ENCODE peak calls at places on chromosome 10, in four cellular contexts. C is HCT116, P is H1, K is kidney. H is an unnamed sample.

GRCh38 chr10:88565072-88565471 is 18.0 kb downstream of the RNLS start:
- DNase-seq in K (no peak), P (no peak), C (peak; percentile 12), H (peak; percentile 51)

GRCh38 chr10:1608408-1609037 is 128.8 kb downstream of the ADARB2 start:
- DNase-seq in C (no peak), K (no peak), P (peak; percentile 15), H (no peak)

GRCh38 chr10:24247841-24248240 is 38.9 kb downstream of the KIAA1217 start:
- DNase-seq in P (no peak), K (no peak), C (no peak), H (no peak)

GRCh38 chr10:95394161-95394880 is 103.5 kb upstream of the PDLIM1 start:
- DNase-seq in C (peak; percentile 73), K (no peak), P (no peak), H (no peak)

GRCh38 chr10:47253651-47254375 is 46.2 kb upstream of the GDF10 start:
- DNase-seq in K (no peak), P (no peak), C (no peak), H (no peak)

GRCh38 chr10:133142523-133143199 is 17.4 kb upstream of the KNDC1 start:
- DNase-seq in P (no peak), K (peak; percentile 53), C (no peak), H (no peak)

GRCh38 chr10:58431903-58432302 is 46.7 kb downstream of the TFAM start:
- DNase-seq in C (no peak), P (no peak), K (no peak), H (no peak)

GRCh38 chr10:24965051-24965450 is 12.6 kb upstream of the PRTFDC1 start:
- DNase-seq in P (no peak), K (no peak), C (no peak), H (no peak)

GRCh38 chr10:132974886-132975881 is 32.8 kb upstream of the CFAP46 start:
- DNase-seq in P (no peak), K (no peak), C (no peak), H (no peak)

GRCh38 chr10:97570146-97570788 is 2.3 kb upstream of the ANKRD2 start:
- DNase-seq in P (no peak), C (no peak), K (no peak), H (no peak)

GRCh38 chr10:88108115-88108610 is 244.7 kb downstream of the PTEN start:
- DNase-seq in K (no peak), P (no peak), C (peak; percentile 21), H (peak; percentile 96)

GRCh38 chr10:61882621-61883375 is 18.7 kb upstream of the ARID5B start:
- DNase-seq in C (no peak), P (no peak), K (no peak), H (no peak)

GRCh38 chr10:124628676-124629021 is 115.5 kb downstream of the FAM53B start:
- DNase-seq in P (no peak), K (no peak), C (no peak), H (no peak)

GRCh38 chr10:102113956-102114857 is 6.0 kb downstream of the LDB1 start:
- DNase-seq in P (no peak), C (no peak), K (peak; percentile 78), H (peak; percentile 40)

GRCh38 chr10:127243490-127244272 is 47.3 kb upstream of the INSYN2A start:
- DNase-seq in K (no peak), C (peak; percentile 39), P (peak; percentile 33), H (peak; percentile 76)

GRCh38 chr10:25384618-25385017 is 209.8 kb downstream of the GPR158 start:
- DNase-seq in C (no peak), P (no peak), K (no peak), H (no peak)

GRCh38 chr10:96377816-96378294 is 19.1 kb upstream of the OPALIN start:
- DNase-seq in C (no peak), P (no peak), K (no peak), H (no peak)

GRCh38 chr10:102927311-102928010 is 9.4 kb downstream of the CNNM2 start:
- DNase-seq in P (no peak), K (no peak), C (no peak), H (no peak)

GRCh38 chr10:106175760-106176377 is 988.6 kb downstream of the SORCS1 start:
- DNase-seq in P (no peak), C (no peak), K (no peak), H (peak; percentile 68)

GRCh38 chr10:61271127-61271780 is 181.9 kb downstream of the TMEM26 start:
- DNase-seq in C (no peak), K (no peak), P (no peak), H (no peak)

GRCh38 chr10:63798599-63799498 is 277.6 kb downstream of the REEP3 start:
- DNase-seq in K (peak; percentile 79), C (no peak), P (no peak), H (no peak)

GRCh38 chr10:103559776-103560175 is 66.3 kb downstream of the NEURL1 start:
- DNase-seq in C (no peak), P (no peak), K (no peak), H (no peak)

GRCh38 chr10:22023508-22023907 is 20.0 kb upstream of the DNAJC1 start:
- DNase-seq in K (no peak), P (no peak), C (no peak), H (no peak)

GRCh38 chr10:11713186-11713743 is 28.9 kb upstream of the ECHDC3 start:
- DNase-seq in P (no peak), C (no peak), K (no peak), H (no peak)

GRCh38 chr10:118927317-118927716 is 102.2 kb upstream of the NANOS1 start:
- DNase-seq in P (no peak), C (no peak), K (no peak), H (no peak)

GRCh38 chr10:57507788-57508187 is 759.9 kb downstream of the IPMK start:
- DNase-seq in C (no peak), K (peak; percentile 61), P (no peak), H (no peak)

GRCh38 chr10:131901181-131901829 is 497 bp downstream of the PPP2R2D start:
- DNase-seq in K (peak; percentile 89), C (no peak), P (no peak), H (peak; percentile 81)

GRCh38 chr10:1650542-1651279 is 86.6 kb downstream of the ADARB2 start:
- DNase-seq in P (no peak), K (no peak), C (no peak), H (no peak)

GRCh38 chr10:9550810-9551209 is 1466.9 kb upstream of the CELF2 start:
- DNase-seq in P (no peak), K (no peak), C (no peak), H (no peak)

GRCh38 chr10:54728511-54728910 is 72.5 kb downstream of the PCDH15 start:
- DNase-seq in K (no peak), C (no peak), P (no peak), H (no peak)

DNA sequence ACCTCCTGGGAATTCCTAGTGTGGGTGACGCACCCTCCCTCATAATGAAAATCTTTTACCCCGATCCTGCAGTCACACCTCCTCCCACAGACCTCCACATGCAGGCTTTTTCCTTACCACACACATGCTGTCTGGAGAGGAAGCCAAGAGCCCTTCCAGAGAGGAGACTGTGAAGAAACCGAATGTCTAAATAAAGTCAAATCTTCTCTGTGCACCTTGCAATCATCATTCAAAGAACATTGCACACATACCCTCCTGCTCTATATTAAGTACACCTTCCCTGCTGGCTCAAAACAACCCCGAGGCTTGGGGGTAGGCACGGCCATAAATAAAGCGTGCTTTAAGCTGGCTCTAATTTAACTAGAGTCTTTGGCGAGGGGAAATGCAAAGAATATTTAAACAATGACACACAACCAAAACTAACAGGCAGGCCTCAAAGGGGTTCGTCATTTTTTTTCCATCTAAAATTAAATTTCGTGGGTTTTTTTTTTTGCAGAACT is 34.9 kb downstream of the CALML3 start:
- DNase-seq in K (no peak), C (no peak), P (no peak), H (no peak)
- H3K9ac ChIP-seq in K (no peak overlapping the region), C (no peak overlapping the region), P (no peak overlapping the region), H (no peak overlapping the region)

GRCh38 chr10:13527864-13528137 is 1.0 kb downstream of the BEND7 start:
- DNase-seq in K (no peak), C (no peak), P (no peak), H (no peak)
- H3K4me3 ChIP-seq in K (peak overlapping the region; percentile 76), C (peak overlapping the region; percentile 50), P (peak overlapping the region; percentile 51), H (no peak overlapping the region)

DNA sequence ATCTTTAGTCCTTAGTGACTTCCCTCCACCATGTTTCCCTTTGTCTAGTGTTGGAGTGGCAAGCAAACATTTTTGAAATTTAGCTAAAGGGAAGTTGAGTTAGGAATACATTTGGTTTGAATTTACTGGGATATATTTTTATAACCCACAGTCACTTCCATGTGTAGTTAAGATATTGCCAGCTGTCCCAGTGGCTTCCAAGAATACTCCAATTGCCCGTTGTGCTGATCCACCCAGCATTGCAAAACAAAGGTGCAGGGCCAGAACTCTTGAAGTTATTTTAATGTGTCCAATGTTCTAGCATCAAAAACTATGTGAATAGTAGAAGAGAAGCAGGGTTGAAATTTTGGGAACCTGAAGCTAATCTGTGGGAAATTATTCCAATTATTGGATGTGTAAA is 2.5 kb upstream of the P4HA1 start:
- DNase-seq in C (no peak), K (no peak), P (no peak), H (no peak)
- H3K27ac ChIP-seq in C (no peak overlapping the region), K (no peak overlapping the region), P (no peak overlapping the region), H (peak overlapping the region; percentile 24)

GRCh38 chr10:109933984-109934565 is 10.8 kb upstream of the XPNPEP1 start:
- DNase-seq in K (no peak), C (no peak), P (no peak), H (no peak)

GRCh38 chr10:109931153-109931552 is 7.8 kb upstream of the XPNPEP1 start:
- DNase-seq in P (no peak), K (no peak), C (no peak), H (no peak)

GRCh38 chr10:109937460-109937859 is 14.1 kb upstream of the XPNPEP1 start:
- DNase-seq in K (no peak), P (no peak), C (no peak), H (no peak)

GRCh38 chr10:109932391-109932790 is 9.1 kb upstream of the XPNPEP1 start:
- DNase-seq in C (no peak), P (no peak), K (no peak), H (no peak)

GRCh38 chr10:109934958-109935793 is 11.9 kb upstream of the XPNPEP1 start:
- DNase-seq in P (peak; percentile 70), C (no peak), K (no peak), H (no peak)
- H3K9ac ChIP-seq in P (no peak overlapping the region), C (no peak overlapping the region), K (no peak overlapping the region), H (no peak overlapping the region)

DNA sequence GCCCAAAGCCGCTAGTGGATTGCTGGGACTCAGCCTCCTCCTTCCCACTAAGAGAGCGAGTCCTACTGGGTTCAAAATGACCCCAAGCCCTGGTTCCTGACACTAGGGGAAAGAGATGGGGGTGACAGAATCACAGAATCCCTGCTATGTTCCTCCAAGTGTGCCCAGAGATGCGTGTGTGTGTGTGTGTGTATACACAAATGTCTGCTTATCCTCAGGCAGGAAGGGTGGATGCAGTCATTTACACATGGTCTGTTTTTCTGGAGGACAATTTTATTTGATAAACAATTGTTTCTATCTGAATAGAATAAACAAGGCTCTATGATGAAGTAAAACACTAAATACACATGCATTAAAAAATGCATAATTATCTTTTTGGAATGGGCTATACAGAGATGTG is 1.2 kb upstream of the PLAU start:
- DNase-seq in K (no peak), P (no peak), C (no peak), H (no peak)
- H3K4me3 ChIP-seq in K (no peak overlapping the region), P (no peak overlapping the region), C (peak overlapping the region; percentile 63), H (no peak overlapping the region)